ENCODE peak calls at places on chromosomes 11 and 22, in seven cellular contexts. G is sigmoid colon, H is A549, L is ovary, M is right lobe of liver, Q is adrenal gland, T is endothelial cell of umbilical vein. D is an unnamed sample.

GRCh38 chr11:45872513-45873356 is 12.7 kb upstream of the MAPK8IP1 start:
- DNase-seq in G (no peak), H (peak), L (no peak), M (no peak), Q (peak), T (peak), D (peak)

GRCh38 chr11:37449146-37449545 is 851.1 kb upstream of the RAG2 start:
- DNase-seq in G (no peak), H (no peak), L (no peak), M (no peak), Q (no peak), T (no peak), D (peak)

GRCh38 chr22:20249797-20250354 is 18.2 kb downstream of the RTN4R start:
- DNase-seq in G (peak), H (no peak), L (peak), M (peak), Q (peak), T (peak), D (no peak)

GRCh38 chr11:95451682-95452081 is 220.7 kb upstream of the SESN3 start:
- DNase-seq in G (no peak), H (no peak), L (no peak), M (no peak), Q (no peak), T (peak), D (no peak)

GRCh38 chr11:129905402-129905801 is 10.0 kb upstream of the NFRKB start:
- DNase-seq in G (no peak), H (no peak), L (no peak), M (no peak), Q (no peak), T (no peak), D (no peak)

GRCh38 chr11:15159085-15159484 is 44.4 kb downstream of the INSC start:
- DNase-seq in G (no peak), H (peak), L (no peak), M (no peak), Q (no peak), T (no peak), D (no peak)

GRCh38 chr22:32018056-32018455 is 25.0 kb upstream of the SLC5A1 start:
- DNase-seq in G (no peak), H (no peak), L (no peak), M (no peak), Q (no peak), T (no peak), D (no peak)

GRCh38 chr11:15852179-15852578 is 504.2 kb downstream of the SOX6 start:
- DNase-seq in G (no peak), H (no peak), L (no peak), M (peak), Q (no peak), T (no peak), D (peak)

GRCh38 chr22:49234459-49234858 is 593.2 kb downstream of the BRD1 start:
- DNase-seq in G (no peak), H (no peak), L (no peak), M (no peak), Q (no peak), T (no peak), D (no peak)

GRCh38 chr11:8289426-8290047 is 25.9 kb upstream of the LMO1 start:
- DNase-seq in G (peak), H (no peak), L (no peak), M (no peak), Q (no peak), T (no peak), D (no peak)

GRCh38 chr11:48064306-48064705 is 83.9 kb downstream of the PTPRJ start:
- DNase-seq in G (no peak), H (no peak), L (no peak), M (no peak), Q (no peak), T (peak), D (no peak)

GRCh38 chr11:116263020-116263419 is 509.8 kb downstream of the BUD13 start:
- DNase-seq in G (no peak), H (no peak), L (no peak), M (no peak), Q (no peak), T (no peak), D (no peak)

GRCh38 chr22:30423296-30423958 is 2.1 kb upstream of the MTFP1 start:
- DNase-seq in G (peak), H (no peak), L (no peak), M (peak), Q (peak), T (no peak), D (no peak)

GRCh38 chr11:71298761-71299181 is 46.4 kb upstream of the SHANK2 start:
- DNase-seq in G (peak), H (no peak), L (no peak), M (no peak), Q (no peak), T (no peak), D (no peak)

GRCh38 chr11:57680552-57680874 is 12.6 kb downstream of the ZDHHC5 start:
- DNase-seq in G (no peak), H (no peak), L (no peak), M (no peak), Q (no peak), T (peak), D (no peak)

GRCh38 chr11:45045692-45046471 is 95.2 kb upstream of the TP53I11 start:
- DNase-seq in G (peak), H (peak), L (no peak), M (peak), Q (peak), T (peak), D (peak)

DNA sequence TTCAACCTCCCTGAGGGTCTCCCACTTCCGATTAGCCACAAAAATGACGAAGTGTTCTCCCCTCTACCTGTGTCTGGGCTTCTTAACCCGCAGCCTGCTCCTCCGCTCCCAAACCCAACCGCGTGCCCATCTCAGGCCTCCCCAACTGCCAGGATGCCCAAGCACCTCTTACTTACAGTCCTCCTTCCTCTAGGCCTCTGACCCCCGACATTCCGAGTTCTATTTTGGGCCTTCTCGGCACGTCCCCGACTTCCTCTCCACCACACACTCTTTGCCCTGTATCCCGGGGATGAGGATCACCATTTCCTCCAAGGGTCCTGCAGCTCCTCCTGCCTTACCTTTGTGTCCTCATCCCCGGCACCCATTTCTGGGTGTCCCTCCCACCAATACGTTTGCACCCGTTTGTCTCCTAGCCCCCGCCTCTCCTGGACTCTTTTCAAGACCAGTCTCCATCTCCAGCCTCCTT is 388 bp upstream of the MUS81 start:
- DNase-seq in G (no peak), H (no peak), L (no peak), M (no peak), Q (no peak), T (no peak), D (no peak)
- TF ChIP-seq POLR2A in G (no peak), H (no peak), L (no peak), M (no peak), Q (no peak), T (no peak), D (no peak)

GRCh38 chr11:72813740-72814138 is 472 bp upstream of the ATG16L2 start:
- DNase-seq in G (peak), H (peak), L (peak), M (peak), Q (peak), T (no peak), D (peak)
- TF ChIP-seq POLR2A in G (peak), H (peak), L (peak), M (peak), Q (peak), T (peak), D (peak)

GRCh38 chr11:826836-827145 is 928 bp upstream of the CRACR2B start:
- DNase-seq in G (no peak), H (no peak), L (no peak), M (no peak), Q (no peak), T (no peak), D (no peak)

GRCh38 chr11:829116-829945 is 1.6 kb downstream of the CRACR2B start:
- DNase-seq in G (no peak), H (no peak), L (no peak), M (peak), Q (no peak), T (peak), D (peak)

GRCh38 chr11:828501-829115 is 889 bp downstream of the CRACR2B start:
- DNase-seq in G (no peak), H (no peak), L (no peak), M (no peak), Q (no peak), T (no peak), D (no peak)

GRCh38 chr11:827146-827860 is 416 bp upstream of the CRACR2B start:
- DNase-seq in G (no peak), H (no peak), L (no peak), M (no peak), Q (no peak), T (no peak), D (no peak)

DNA sequence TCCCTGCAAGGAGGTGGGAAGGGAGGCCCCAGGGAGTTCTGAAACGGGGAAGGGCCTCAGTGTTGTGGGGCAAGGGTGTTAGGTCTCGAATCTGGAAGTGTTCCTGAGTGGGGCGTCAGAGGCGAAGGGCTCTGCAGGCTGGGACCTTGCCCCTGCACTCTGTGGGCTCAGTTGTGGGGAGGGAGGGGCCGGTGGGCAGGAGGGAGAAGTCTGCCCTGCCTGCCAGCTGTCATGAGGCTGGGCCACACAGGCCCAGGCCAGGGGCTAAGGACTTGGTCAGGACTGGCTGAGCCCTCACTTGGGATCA is at the start of gene CRACR2B:
- DNase-seq in G (no peak), H (no peak), L (no peak), M (no peak), Q (no peak), T (no peak), D (no peak)
- TF ChIP-seq POLR2A in G (peak), H (no peak), L (no peak), M (no peak), Q (no peak), T (no peak), D (no peak)

DNA sequence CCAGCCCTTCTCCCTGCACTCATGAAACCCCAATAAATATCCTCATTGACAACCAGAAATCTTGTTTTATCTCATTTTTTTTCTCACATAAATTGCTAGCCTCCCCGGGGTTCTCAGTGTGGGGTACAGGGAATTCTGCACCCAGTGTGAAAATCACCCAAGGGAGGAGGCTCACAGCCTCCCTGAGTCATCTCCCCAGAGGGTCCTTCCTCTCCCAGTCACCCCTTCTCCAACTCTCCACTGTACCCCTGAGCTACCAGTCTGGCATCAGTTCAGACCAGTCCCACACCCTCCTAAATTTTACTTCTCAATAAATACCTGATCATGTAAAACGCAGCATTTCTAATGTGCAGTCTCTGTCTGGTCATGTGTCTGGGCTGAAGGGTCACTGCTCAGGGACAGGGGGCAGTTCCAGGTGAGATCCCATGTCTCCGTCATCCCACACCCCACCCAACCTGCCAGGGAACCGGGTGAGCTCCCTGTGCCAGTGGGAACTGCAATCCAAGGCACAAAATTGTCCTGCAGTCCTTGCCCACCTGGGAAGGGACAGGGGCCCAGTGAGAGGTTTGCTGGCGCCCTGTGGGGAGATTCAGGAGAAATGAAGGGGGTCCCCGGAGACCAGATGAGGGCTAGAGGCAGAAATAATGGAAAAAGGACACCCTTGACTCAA is 8.3 kb downstream of the IGLL5 start:
- DNase-seq in G (peak), H (no peak), L (no peak), M (no peak), Q (no peak), T (no peak), D (no peak)
- TF ChIP-seq POLR2A in G (no peak), H (no peak), L (no peak), M (no peak), Q (no peak), T (no peak), D (no peak)

GRCh38 chr11:27718853-27719574 is 18.8 kb upstream of the BDNF start:
- DNase-seq in G (no peak), H (peak), L (no peak), M (peak), Q (peak), T (peak), D (no peak)
- TF ChIP-seq POLR2A in G (no peak), H (no peak), L (no peak), M (no peak), Q (no peak), T (no peak), D (no peak)

DNA sequence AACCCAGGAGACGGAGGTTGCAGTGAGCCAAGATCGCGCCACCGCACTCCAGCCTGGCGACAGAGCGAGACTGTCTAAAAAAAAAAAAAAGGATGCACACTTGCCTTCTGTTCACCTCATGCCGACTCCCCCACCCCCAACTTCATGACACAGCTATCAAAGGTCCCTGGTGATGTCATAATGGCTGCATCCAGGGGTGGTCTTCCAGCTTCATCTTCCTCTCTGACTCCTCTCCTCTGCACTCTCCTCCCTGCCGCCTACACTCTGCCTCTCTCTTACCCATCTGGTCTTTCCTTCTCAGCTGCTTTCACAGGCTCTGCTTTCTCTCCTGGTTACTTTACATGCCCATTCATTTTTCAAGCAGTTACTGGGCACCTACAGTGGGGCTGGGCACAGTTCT is 16.4 kb upstream of the KDM2A start:
- DNase-seq in G (no peak), H (no peak), L (no peak), M (no peak), Q (no peak), T (no peak), D (no peak)
- TF ChIP-seq POLR2A in G (no peak), H (no peak), L (no peak), M (no peak), Q (no peak), T (no peak), D (no peak)

DNA sequence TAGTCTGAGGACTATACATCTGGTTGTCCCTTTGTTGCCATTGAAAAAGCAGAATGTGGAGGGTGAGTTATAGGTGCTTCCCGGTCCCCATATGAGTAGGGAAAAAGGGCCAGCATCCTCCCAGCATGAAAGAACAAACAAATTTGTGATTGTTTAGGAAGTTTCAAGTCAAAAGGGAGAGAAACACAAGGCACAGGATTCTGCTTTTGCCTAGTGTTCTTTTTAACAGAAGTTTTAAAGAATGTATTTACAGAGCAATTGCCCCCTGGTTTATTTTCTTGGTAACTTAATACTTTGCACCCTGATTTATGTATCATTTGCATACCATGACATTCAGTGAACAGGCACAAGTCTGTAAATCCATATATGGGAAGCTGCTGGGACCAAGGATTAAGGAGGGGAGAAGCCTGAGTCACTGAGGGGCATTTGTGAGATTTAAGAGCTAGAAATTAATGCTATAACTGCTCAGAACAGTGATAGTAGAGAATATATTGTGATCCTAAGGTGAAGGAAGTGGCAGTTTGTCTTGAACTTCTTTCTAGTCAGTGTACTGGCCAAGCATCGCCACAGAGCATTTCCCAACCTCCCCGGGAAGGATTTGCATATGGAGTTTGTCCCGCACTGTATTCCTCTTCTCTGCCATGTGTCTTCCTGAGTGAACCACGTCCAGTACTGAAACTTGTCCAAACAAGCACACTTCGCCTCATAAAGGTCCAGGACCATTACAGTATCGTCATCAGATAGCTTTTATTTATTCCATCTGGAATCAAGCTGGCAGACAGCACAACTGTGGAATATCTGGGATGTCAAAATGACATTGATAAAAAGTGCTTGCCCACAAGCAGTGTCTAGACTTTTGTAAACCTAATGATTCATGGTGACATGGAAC is 103.0 kb downstream of the DBX1 start:
- DNase-seq in G (no peak), H (no peak), L (no peak), M (no peak), Q (no peak), T (no peak), D (no peak)
- TF ChIP-seq POLR2A in G (no peak), H (no peak), L (no peak), M (no peak), Q (no peak), T (no peak), D (no peak)